ENCODE peak calls at places on chromosomes 12 and 14, in six cellular contexts. C is AG04450, L is H9, P is BE2C, A is GM12864, U is body of pancreas. Q is an unnamed sample.

GRCh38 chr12:101209319-101210302 is at the start of gene SLC5A8:
- DNase-seq in U (no peak), P (no peak), L (peak; percentile 69), A (no peak), C (no peak), Q (peak; percentile 38)

GRCh38 chr12:10113085-10113484 is 14.3 kb upstream of the CLEC1A start:
- DNase-seq in C (no peak), U (no peak), P (no peak), A (no peak), L (no peak), Q (no peak)

GRCh38 chr12:107788690-107789458 is 14.4 kb downstream of the ASCL4 start:
- DNase-seq in C (no peak), A (no peak), P (no peak), L (no peak), U (no peak), Q (no peak)

GRCh38 chr12:16347391-16348298 is at the start of gene MGST1:
- DNase-seq in A (no peak), P (no peak), U (peak; percentile 80), C (no peak), L (peak; percentile 95), Q (peak; percentile 67)

GRCh38 chr12:94235894-94236293 is 87.5 kb downstream of the PLXNC1 start:
- DNase-seq in A (no peak), U (no peak), C (no peak), L (no peak), P (no peak), Q (no peak)

GRCh38 chr14:36647827-36648753 is 13.6 kb upstream of the PAX9 start:
- DNase-seq in A (no peak), L (peak; percentile 83), C (no peak), P (no peak), U (peak; percentile 43), Q (peak; percentile 65)

GRCh38 chr12:27821259-27821973 is 41.4 kb upstream of the MANSC4 start:
- DNase-seq in P (peak; percentile 52), A (peak; percentile 37), U (peak; percentile 44), L (peak; percentile 61), C (peak; percentile 56), Q (no peak)

GRCh38 chr12:104998423-104999346 is 12.6 kb downstream of the NOPCHAP1 start:
- DNase-seq in P (peak; percentile 21), U (peak; percentile 85), L (no peak), C (no peak), A (no peak), Q (no peak)

GRCh38 chr14:40417777-40418401 is 985.7 kb upstream of the FBXO33 start:
- DNase-seq in P (peak; percentile 19), U (peak; percentile 14), A (no peak), L (peak; percentile 70), C (no peak), Q (peak; percentile 55)

DNA sequence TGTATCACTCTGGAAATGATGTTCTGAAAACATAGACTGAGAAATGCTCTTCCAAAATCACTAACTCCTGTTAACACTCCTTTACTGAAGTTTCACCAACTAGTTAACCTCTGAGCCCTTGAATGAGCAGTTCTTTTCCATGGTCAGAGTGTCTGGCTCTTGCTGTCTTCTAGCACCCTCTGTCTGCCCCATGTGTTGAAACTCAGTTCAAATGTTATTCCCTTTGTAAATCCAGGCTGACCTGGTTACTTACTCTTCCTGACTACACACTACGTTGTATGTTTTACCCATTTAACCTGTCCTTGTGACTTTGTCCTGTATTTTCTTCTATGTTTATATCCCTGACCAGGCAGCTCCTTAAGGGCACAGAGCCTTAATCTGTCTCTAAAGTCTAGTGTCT is 388.9 kb upstream of the RPL10L start:
- DNase-seq in C (no peak), P (peak; percentile 42), A (no peak), U (no peak), L (peak; percentile 33), Q (no peak)
- TF ChIP-seq CTCF in C (no peak), P (peak; percentile 80), A (no peak), U (peak; percentile 23), L (peak; percentile 64), Q (no peak)

GRCh38 chr12:76943004-76943403 is 64.2 kb upstream of the CSRP2 start:
- DNase-seq in P (no peak), L (no peak), U (no peak), A (no peak), C (no peak), Q (no peak)

GRCh38 chr12:76947270-76947669 is 68.5 kb upstream of the CSRP2 start:
- DNase-seq in A (no peak), P (no peak), C (no peak), U (no peak), L (no peak), Q (no peak)

GRCh38 chr12:76945867-76946266 is 67.0 kb upstream of the CSRP2 start:
- DNase-seq in P (no peak), A (no peak), U (no peak), C (peak; percentile 10), L (no peak), Q (no peak)

GRCh38 chr12:76946451-76946850 is 67.6 kb upstream of the CSRP2 start:
- DNase-seq in U (no peak), A (no peak), C (no peak), L (no peak), P (no peak), Q (no peak)

GRCh38 chr12:76944892-76945291 is 66.1 kb upstream of the CSRP2 start:
- DNase-seq in L (no peak), A (no peak), U (no peak), P (no peak), C (no peak), Q (no peak)
- TF ChIP-seq CTCF in L (no peak), A (no peak), U (no peak), P (no peak), C (no peak), Q (no peak)

GRCh38 chr14:29227631-29228030 is 461.0 kb downstream of the FOXG1 start:
- DNase-seq in A (no peak), U (no peak), L (no peak), P (no peak), C (no peak), Q (no peak)

GRCh38 chr14:29216774-29217232 is 450.2 kb downstream of the FOXG1 start:
- DNase-seq in L (no peak), P (no peak), U (no peak), C (no peak), A (no peak), Q (no peak)

GRCh38 chr14:29220077-29220476 is 453.5 kb downstream of the FOXG1 start:
- DNase-seq in C (no peak), P (no peak), U (no peak), L (no peak), A (no peak), Q (peak; percentile 58)

GRCh38 chr14:29217813-29218450 is 451.3 kb downstream of the FOXG1 start:
- DNase-seq in P (no peak), U (no peak), L (no peak), A (no peak), C (no peak), Q (no peak)

GRCh38 chr14:29222671-29223268 is 456.2 kb downstream of the FOXG1 start:
- DNase-seq in A (no peak), U (no peak), P (no peak), L (peak; percentile 26), C (peak; percentile 41), Q (no peak)
- TF ChIP-seq CTCF in A (peak; percentile 38), U (peak; percentile 29), P (peak; percentile 33), L (peak; percentile 55), C (peak; percentile 88), Q (peak; percentile 13)

DNA sequence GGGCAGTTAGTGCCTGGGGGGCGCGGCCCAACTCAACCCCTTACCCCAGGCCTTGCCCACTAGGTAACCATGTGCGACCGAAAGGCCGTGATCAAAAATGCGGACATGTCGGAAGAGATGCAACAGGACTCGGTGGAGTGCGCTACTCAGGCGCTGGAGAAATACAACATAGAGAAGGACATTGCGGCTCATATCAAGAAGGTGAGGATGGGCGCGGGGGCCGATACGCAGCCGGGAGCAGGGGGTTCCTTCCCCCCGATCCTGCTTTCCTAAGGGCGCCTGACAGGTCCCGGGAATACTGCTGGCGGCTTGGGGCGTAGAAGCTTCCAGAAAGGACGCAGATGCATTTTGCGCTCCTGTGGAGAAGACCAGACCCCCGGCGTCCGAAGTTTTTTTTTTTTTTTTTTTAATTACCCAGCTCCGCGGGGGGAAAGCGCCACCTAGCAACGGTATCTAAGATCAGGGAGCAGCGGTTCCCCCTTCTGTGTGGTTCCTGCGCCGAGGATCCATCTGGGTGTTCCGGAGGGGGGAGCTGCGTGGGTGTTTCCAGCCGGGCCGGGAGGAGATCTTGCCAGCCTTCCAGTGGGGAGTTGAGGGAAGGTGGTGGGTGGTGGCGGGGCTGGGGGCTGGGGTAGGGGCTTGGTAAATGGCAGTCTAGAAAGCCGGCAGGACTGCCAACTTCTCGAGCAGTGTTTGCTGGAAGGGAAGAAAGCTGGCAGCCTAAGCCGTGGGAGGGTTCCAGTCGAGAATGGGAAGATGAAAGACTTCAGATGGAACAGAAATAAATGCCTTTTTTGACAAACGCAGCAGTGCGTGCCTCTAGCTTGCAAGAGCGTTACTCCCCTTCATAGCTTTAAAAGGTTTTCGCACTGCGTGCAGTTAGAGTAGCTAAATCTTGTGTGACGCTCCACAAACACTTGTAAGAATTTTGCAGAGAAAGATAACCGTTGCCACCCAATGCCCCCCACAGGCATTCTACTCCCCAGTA is 734 bp downstream of the DYNLL1 start:
- DNase-seq in A (no peak), L (peak; percentile 53), C (no peak), P (peak; percentile 69), U (peak; percentile 61), Q (peak; percentile 47)
- TF ChIP-seq CTCF in A (peak; percentile 19), L (no peak), C (no peak), P (no peak), U (no peak), Q (no peak)

DNA sequence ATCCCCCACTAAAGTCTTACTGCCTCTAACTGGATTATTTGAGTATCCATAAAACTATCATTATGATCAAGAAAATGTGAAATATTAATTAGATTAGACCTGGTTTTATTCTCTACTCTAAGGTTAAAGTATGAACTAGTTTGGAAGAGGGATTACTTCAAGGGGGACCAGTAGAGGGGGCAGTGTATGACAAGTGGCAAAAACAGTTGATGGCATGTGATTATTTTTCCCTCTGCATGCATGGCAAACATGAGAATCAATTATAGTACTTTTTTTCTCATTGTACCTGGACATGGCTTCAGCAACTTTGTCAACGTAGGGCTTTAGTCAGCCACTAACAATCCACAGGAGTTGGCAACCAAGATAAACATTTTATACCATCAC is 145.0 kb upstream of the SLC38A2 start:
- DNase-seq in P (no peak), A (peak; percentile 16), L (no peak), C (no peak), U (no peak), Q (no peak)
- TF ChIP-seq CTCF in P (peak; percentile 13), A (peak; percentile 42), L (no peak), C (no peak), U (no peak), Q (no peak)

GRCh38 chr12:63766498-63766897 is 13.2 kb upstream of the RXYLT1 start:
- DNase-seq in C (no peak), P (no peak), L (no peak), U (no peak), A (no peak), Q (no peak)
- TF ChIP-seq CTCF in C (no peak), P (peak; percentile 2), L (peak; percentile 29), U (peak; percentile 9), A (no peak), Q (no peak)